ENCODE peak calls at places on chromosomes 3 and 15, in six cellular contexts. Y, B, M, J, Q and X are unnamed samples.

GRCh38 chr3:120450914-120451669 is at the start of gene FSTL1:
- DNase-seq in Y (no peak), B (no peak), M (peak), J (peak), Q (peak), X (peak)

GRCh38 chr3:196341142-196341541 is 3.0 kb upstream of the TM4SF19 start:
- DNase-seq in M (peak), J (peak), Y (no peak), B (no peak), Q (no peak), X (no peak)

GRCh38 chr3:69085543-69086132 is 901 bp downstream of the ARL6IP5 start:
- DNase-seq in M (peak), J (peak), B (no peak), Q (no peak), Y (peak), X (peak)

GRCh38 chr3:12752111-12752510 is 6.9 kb downstream of the TMEM40 start:
- DNase-seq in M (no peak), J (peak), Y (no peak), B (no peak), Q (no peak), X (no peak)

GRCh38 chr3:64342940-64343691 is 117.8 kb upstream of the PRICKLE2 start:
- DNase-seq in Q (no peak), B (no peak), Y (no peak), J (peak), M (peak), X (no peak)

GRCh38 chr15:101522621-101523559 is 33.4 kb upstream of the PCSK6 start:
- DNase-seq in B (no peak), Y (no peak), Q (no peak), J (no peak), M (no peak), X (no peak)

GRCh38 chr3:188458761-188459160 is 304.8 kb downstream of the LPP start:
- DNase-seq in Q (no peak), M (no peak), J (no peak), Y (no peak), B (no peak), X (no peak)

GRCh38 chr3:185831195-185831594 is 6.4 kb upstream of the IGF2BP2 start:
- DNase-seq in Q (no peak), Y (no peak), J (no peak), M (no peak), B (no peak), X (no peak)

GRCh38 chr15:90869601-90870353 is 1.4 kb downstream of the FURIN start:
- DNase-seq in Q (no peak), J (peak), M (peak), Y (peak), B (peak), X (peak)

GRCh38 chr15:77014137-77015081 is 19.5 kb downstream of the PSTPIP1 start:
- DNase-seq in M (no peak), Y (no peak), Q (no peak), J (no peak), B (no peak), X (no peak)

GRCh38 chr3:73558399-73559075 is 66.2 kb downstream of the PDZRN3 start:
- DNase-seq in Q (no peak), B (no peak), M (peak), Y (no peak), J (peak), X (peak)

GRCh38 chr3:188362405-188362831 is 208.5 kb downstream of the LPP start:
- DNase-seq in B (no peak), Y (no peak), M (peak), J (peak), Q (no peak), X (no peak)

GRCh38 chr15:62853833-62854210 is 188.7 kb upstream of the TPM1 start:
- DNase-seq in Q (no peak), B (no peak), Y (no peak), M (no peak), J (no peak), X (no peak)

GRCh38 chr3:195116393-195117185 is 154.4 kb downstream of the XXYLT1 start:
- DNase-seq in Q (no peak), J (no peak), M (no peak), Y (no peak), B (no peak), X (peak)

GRCh38 chr3:186760141-186760813 is 23.1 kb upstream of the EIF4A2 start:
- DNase-seq in B (no peak), M (no peak), J (no peak), Y (no peak), Q (no peak), X (no peak)

GRCh38 chr3:191070762-191071365 is 128.2 kb upstream of the OSTN start:
- DNase-seq in Y (no peak), B (no peak), M (peak), Q (no peak), J (peak), X (peak)

GRCh38 chr15:96838088-96838487 is 507.6 kb downstream of the NR2F2 start:
- DNase-seq in J (no peak), B (no peak), Y (no peak), Q (no peak), M (peak), X (no peak)

GRCh38 chr3:4425707-4426106 is 41.4 kb downstream of the SUMF1 start:
- DNase-seq in Q (no peak), M (peak), Y (no peak), B (no peak), J (peak), X (no peak)

GRCh38 chr3:120350431-120350941 is 1.3 kb upstream of the LRRC58 start:
- DNase-seq in B (no peak), J (peak), Y (no peak), M (peak), Q (peak), X (peak)

GRCh38 chr3:164326714-164327113 is 751.6 kb downstream of the SI start:
- DNase-seq in J (no peak), Y (no peak), M (no peak), B (no peak), Q (no peak), X (no peak)

GRCh38 chr15:58440181-58440910 is 8.6 kb downstream of the LIPC start:
- DNase-seq in Q (no peak), M (peak), B (no peak), J (peak), Y (no peak), X (peak)

GRCh38 chr3:30964612-30965011 is 70.2 kb upstream of the GADL1 start:
- DNase-seq in J (no peak), B (no peak), Q (no peak), M (no peak), Y (no peak), X (no peak)

GRCh38 chr15:68401496-68402431 is 30.2 kb downstream of the ITGA11 start:
- DNase-seq in Q (no peak), Y (no peak), B (no peak), J (no peak), M (no peak), X (no peak)

GRCh38 chr15:42184736-42185135 is 23.4 kb downstream of the VPS39 start:
- DNase-seq in J (no peak), Y (no peak), Q (no peak), B (no peak), M (no peak), X (no peak)

GRCh38 chr3:64022451-64023186 is 675 bp downstream of the PSMD6 start:
- DNase-seq in Q (no peak), M (peak), Y (no peak), J (peak), B (peak), X (peak)

GRCh38 chr3:42605550-42606173 is 5.2 kb downstream of the NKTR start:
- DNase-seq in M (peak), Y (no peak), B (no peak), Q (no peak), J (peak), X (peak)

GRCh38 chr3:170307998-170308398 is 49.5 kb upstream of the SKIL start:
- DNase-seq in Y (no peak), M (peak), B (no peak), J (peak), Q (no peak), X (peak)

GRCh38 chr15:90684281-90684680 is 32.9 kb upstream of the BLM start:
- DNase-seq in Y (no peak), B (no peak), J (no peak), Q (no peak), M (no peak), X (no peak)